ENCODE peak calls at places on chromosomes 5 and 9, in four cellular contexts. G is NCI-H1105, V is astrocyte of the cerebellum, A is body of pancreas. D is an unnamed sample.

GRCh38 chr9:72524820-72525539 is 3.6 kb downstream of the TMC1 start:
- DNase-seq in V (peak), G (no peak), A (peak), D (peak)

GRCh38 chr5:17302590-17302989 is 85.2 kb downstream of the BASP1 start:
- DNase-seq in V (no peak), A (no peak), G (no peak), D (no peak)

GRCh38 chr9:27351438-27351837 is 54.5 kb upstream of the EQTN start:
- DNase-seq in V (no peak), A (peak), G (peak), D (no peak)

GRCh38 chr5:168661593-168662485 is 82.7 kb upstream of the PANK3 start:
- DNase-seq in A (no peak), V (no peak), G (no peak), D (no peak)

GRCh38 chr5:102532126-102532525 is 33.3 kb upstream of the SLCO6A1 start:
- DNase-seq in A (no peak), G (no peak), V (no peak), D (no peak)

GRCh38 chr5:115333164-115333563 is 36.7 kb upstream of the CCDC112 start:
- DNase-seq in A (no peak), V (no peak), G (no peak), D (peak)

GRCh38 chr9:35341585-35341984 is 148.3 kb upstream of the RUSC2 start:
- DNase-seq in A (peak), V (no peak), G (no peak), D (peak)

GRCh38 chr9:114291886-114292590 is 30.9 kb upstream of the ORM1 start:
- DNase-seq in G (no peak), A (no peak), V (no peak), D (no peak)

GRCh38 chr5:11306365-11306764 is 545.3 kb upstream of the DAP start:
- DNase-seq in G (no peak), A (no peak), V (no peak), D (no peak)

GRCh38 chr9:123914517-123915199 is 15.3 kb downstream of the DENND1A start:
- DNase-seq in V (no peak), A (no peak), G (no peak), D (no peak)

D was measured in brain pericyte.